ENCODE peak calls at places on chromosomes 1 and 21, in six cellular contexts. F, P, O, T, D and X are unnamed samples.

GRCh38 chr1:201809876-201810275 is 19.1 kb upstream of the IPO9 start:
- DNase-seq in F (no peak), P (no peak), O (no peak), T (no peak), D (no peak), X (no peak)

GRCh38 chr21:39221282-39221996 is 38.2 kb upstream of the PSMG1 start:
- DNase-seq in F (no peak), P (no peak), O (no peak), T (no peak), D (no peak), X (no peak)

GRCh38 chr1:83742446-83742845 is 256.5 kb downstream of the TTLL7 start:
- DNase-seq in F (no peak), P (no peak), O (no peak), T (no peak), D (no peak), X (no peak)

GRCh38 chr1:44270666-44271628 is 57.7 kb downstream of the DMAP1 start:
- DNase-seq in F (no peak), P (no peak), O (no peak), T (peak; percentile 80), D (no peak), X (no peak)

GRCh38 chr1:24914226-24915069 is 15.6 kb downstream of the RUNX3 start:
- DNase-seq in F (no peak), P (peak; percentile 99), O (no peak), T (no peak), D (no peak), X (no peak)

GRCh38 chr1:8598060-8598724 is 219.2 kb downstream of the RERE start:
- DNase-seq in F (no peak), P (peak; percentile 36), O (no peak), T (peak; percentile 48), D (peak; percentile 17), X (no peak)

GRCh38 chr1:234670936-234671628 is 61.1 kb upstream of the IRF2BP2 start:
- DNase-seq in F (no peak), P (no peak), O (no peak), T (no peak), D (no peak), X (no peak)

GRCh38 chr21:44783023-44783696 is 18.5 kb downstream of the UBE2G2 start:
- DNase-seq in F (no peak), P (no peak), O (no peak), T (no peak), D (no peak), X (no peak)

GRCh38 chr1:86247553-86248279 is 91.1 kb upstream of the COL24A1 start:
- DNase-seq in F (no peak), P (no peak), O (no peak), T (no peak), D (no peak), X (no peak)

GRCh38 chr1:171753685-171754380 is 12.0 kb upstream of the VAMP4 start:
- DNase-seq in F (no peak), P (no peak), O (no peak), T (no peak), D (no peak), X (no peak)

GRCh38 chr1:176987016-176987415 is 177.5 kb downstream of the ASTN1 start:
- DNase-seq in F (no peak), P (no peak), O (no peak), T (no peak), D (no peak), X (no peak)

GRCh38 chr1:221611930-221612777 is 129.7 kb downstream of the DUSP10 start:
- DNase-seq in F (peak; percentile 59), P (peak; percentile 73), O (no peak), T (peak; percentile 38), D (peak; percentile 73), X (no peak)

GRCh38 chr1:53112271-53112774 is 30.1 kb downstream of the SLC1A7 start:
- DNase-seq in F (no peak), P (peak; percentile 88), O (no peak), T (no peak), D (peak; percentile 67), X (no peak)

GRCh38 chr1:162629077-162629637 is 3.1 kb upstream of the DDR2 start:
- DNase-seq in F (no peak), P (no peak), O (no peak), T (no peak), D (no peak), X (no peak)

GRCh38 chr21:45860493-45861155 is 120.9 kb upstream of the COL6A1 start:
- DNase-seq in F (peak; percentile 37), P (no peak), O (no peak), T (no peak), D (no peak), X (no peak)

GRCh38 chr1:194159941-194160340 is 973.5 kb upstream of the B3GALT2 start:
- DNase-seq in F (no peak), P (no peak), O (no peak), T (no peak), D (peak; percentile 11), X (no peak)

GRCh38 chr1:162179121-162179520 is 109.6 kb downstream of the NOS1AP start:
- DNase-seq in F (no peak), P (no peak), O (no peak), T (peak; percentile 38), D (no peak), X (no peak)

GRCh38 chr1:114034561-114035303 is 55.5 kb downstream of the OLFML3 start:
- DNase-seq in F (peak; percentile 58), P (no peak), O (no peak), T (no peak), D (no peak), X (no peak)

GRCh38 chr1:14869197-14869596 is 270.7 kb downstream of the KAZN start:
- DNase-seq in F (no peak), P (no peak), O (no peak), T (no peak), D (no peak), X (no peak)

DNA sequence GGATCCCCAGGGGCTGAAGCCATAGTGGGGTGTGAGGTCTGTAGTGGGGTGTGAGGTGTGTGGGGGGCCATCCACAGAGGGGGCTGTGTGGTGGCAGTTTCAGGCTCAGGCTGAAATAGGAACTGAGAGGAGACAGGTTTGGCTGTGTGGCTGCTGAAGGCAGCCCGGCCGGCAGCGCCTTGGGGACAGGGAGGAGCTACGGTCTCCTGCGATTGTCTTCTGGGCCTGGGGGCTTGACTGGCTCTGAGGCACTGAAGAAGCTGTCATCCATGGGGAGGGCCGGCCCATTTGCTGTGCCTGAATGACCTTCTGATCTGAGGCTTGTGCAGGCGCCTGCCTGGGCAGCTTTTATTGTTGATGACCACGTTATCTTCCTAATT is 10.0 kb upstream of the TTC34 start:
- DNase-seq in F (no peak), P (no peak), O (no peak), T (no peak), D (no peak), X (no peak)
- H3K9me3 ChIP-seq in F (peaks cover 13% of the 10 kb centered on the region), P (peaks cover 2% of the 10 kb centered on the region), O (no peaks in the 10 kb centered on the region), T (no peaks in the 10 kb centered on the region), D (no peaks in the 10 kb centered on the region), X (no peaks in the 10 kb centered on the region)

GRCh38 chr21:28150021-28150420 is 842.7 kb downstream of the LTN1 start:
- DNase-seq in F (no peak), P (no peak), O (no peak), T (no peak), D (no peak), X (no peak)
- H3K9me3 ChIP-seq in F (no peaks in the 10 kb centered on the region), P (no peaks in the 10 kb centered on the region), O (no peaks in the 10 kb centered on the region), T (no peaks in the 10 kb centered on the region), D (no peaks in the 10 kb centered on the region), X (peaks cover 3% of the 10 kb centered on the region)

GRCh38 chr1:90717665-90718410 is 736 bp upstream of the BARHL2 start:
- DNase-seq in F (peak; percentile 92), P (peak; percentile 18), O (no peak), T (peak; percentile 39), D (no peak), X (no peak)
- H3K9me3 ChIP-seq in F (no peaks in the 10 kb centered on the region), P (no peaks in the 10 kb centered on the region), O (no peaks in the 10 kb centered on the region), T (no peaks in the 10 kb centered on the region), D (no peaks in the 10 kb centered on the region), X (peaks cover 4% of the 10 kb centered on the region)

DNA sequence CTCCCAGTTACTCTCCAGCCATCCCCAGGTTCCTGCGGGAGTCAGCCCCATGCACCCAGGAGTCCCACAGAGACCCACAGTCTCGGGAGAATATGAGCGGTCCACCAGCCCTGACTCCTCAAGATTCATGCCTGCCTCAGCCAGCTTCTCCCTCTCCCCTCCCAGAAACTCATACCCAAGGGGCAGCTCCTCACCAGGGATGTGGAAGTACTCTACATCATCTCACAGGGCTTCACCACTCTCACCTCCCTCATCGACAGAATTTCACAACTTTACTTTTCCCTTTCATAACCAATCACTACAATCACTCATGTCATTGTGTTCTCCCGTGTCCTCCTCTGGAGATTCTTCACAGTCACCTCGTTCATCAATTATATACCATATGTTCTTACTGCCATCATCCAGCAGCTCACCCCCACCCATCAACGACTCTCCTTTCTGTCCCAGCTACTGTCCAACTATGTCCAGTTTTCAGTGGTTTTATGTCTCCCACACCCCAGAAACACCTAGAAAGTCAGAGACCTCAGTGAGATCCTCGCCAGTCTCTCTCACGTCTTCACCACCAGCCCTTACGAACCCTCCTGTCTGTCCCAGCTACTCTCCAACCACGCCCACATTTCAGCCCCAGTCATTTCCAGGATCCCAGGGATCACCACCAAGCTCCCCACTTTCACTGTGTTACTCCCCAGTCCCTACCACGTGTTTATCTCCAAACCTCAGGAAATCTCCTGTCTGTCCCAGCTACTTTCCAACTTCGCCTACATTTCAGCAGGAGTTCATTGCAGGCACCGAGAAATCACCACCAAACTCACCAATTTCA is 1530.1 kb upstream of the TPTE start:
- DNase-seq in F (peak; percentile 54), P (no peak), O (no peak), T (no peak), D (peak; percentile 95), X (no peak)
- H3K9me3 ChIP-seq in F (peaks cover 78% of the 10 kb centered on the region), P (peaks cover 13% of the 10 kb centered on the region), O (no peaks in the 10 kb centered on the region), T (no peaks in the 10 kb centered on the region), D (no peaks in the 10 kb centered on the region), X (peaks cover 4% of the 10 kb centered on the region)

GRCh38 chr1:3018576-3018975 is 2.7 kb upstream of the ACTRT2 start:
- DNase-seq in F (no peak), P (no peak), O (no peak), T (no peak), D (no peak), X (no peak)
- H3K9me3 ChIP-seq in F (no peaks in the 10 kb centered on the region), P (no peaks in the 10 kb centered on the region), O (no peaks in the 10 kb centered on the region), T (no peaks in the 10 kb centered on the region), D (no peaks in the 10 kb centered on the region), X (no peaks in the 10 kb centered on the region)